ENCODE peak calls at places on chromosomes 1 and 21, in six cellular contexts. V is AG04450, C is mammary epithelial cell, O is tibial nerve, K is prostate gland, D is heart right ventricle. Z is an unnamed sample.

GRCh38 chr1:64745986-64746940 is 1.4 kb downstream of the RAVER2 start:
- DNase-seq in V (no peak), C (no peak), O (no peak), K (no peak), D (no peak), Z (no peak)

GRCh38 chr21:26127918-26128317 is 42.7 kb downstream of the APP start:
- DNase-seq in V (no peak), C (peak; percentile 34), O (no peak), K (peak; percentile 53), D (no peak), Z (no peak)

GRCh38 chr1:40806724-40807675 is 23.4 kb downstream of the KCNQ4 start:
- DNase-seq in V (no peak), C (no peak), O (no peak), K (no peak), D (peak; percentile 62), Z (no peak)

GRCh38 chr1:24964811-24965570 is 34.9 kb upstream of the RUNX3 start:
- DNase-seq in V (no peak), C (no peak), O (no peak), K (no peak), D (no peak), Z (peak; percentile 77)

GRCh38 chr1:88812366-88812765 is 79.0 kb downstream of the GTF2B start:
- DNase-seq in V (no peak), C (no peak), O (no peak), K (no peak), D (no peak), Z (no peak)

GRCh38 chr1:1200876-1201810 is 5.2 kb downstream of the TNFRSF18 start:
- DNase-seq in V (peak; percentile 15), C (peak; percentile 71), O (no peak), K (peak; percentile 30), D (peak; percentile 70), Z (peak; percentile 91)

GRCh38 chr1:236753554-236753953 is 41.5 kb upstream of the MTR start:
- DNase-seq in V (no peak), C (peak; percentile 1), O (no peak), K (no peak), D (no peak), Z (no peak)

GRCh38 chr21:42151148-42152074 is 67.5 kb upstream of the ABCG1 start:
- DNase-seq in V (no peak), C (no peak), O (no peak), K (no peak), D (no peak), Z (no peak)

GRCh38 chr1:234960722-234961467 is 167.7 kb downstream of the TOMM20 start:
- DNase-seq in V (no peak), C (no peak), O (no peak), K (peak; percentile 77), D (no peak), Z (no peak)

GRCh38 chr1:214927791-214928190 is 154.7 kb upstream of the KCNK2 start:
- DNase-seq in V (no peak), C (no peak), O (no peak), K (no peak), D (no peak), Z (no peak)

GRCh38 chr1:179036844-179037465 is 11.3 kb downstream of the FAM20B start:
- DNase-seq in V (no peak), C (peak; percentile 65), O (no peak), K (no peak), D (no peak), Z (no peak)

GRCh38 chr1:73359001-73359400 is 839.0 kb downstream of the LRRIQ3 start:
- DNase-seq in V (no peak), C (no peak), O (no peak), K (no peak), D (no peak), Z (no peak)

GRCh38 chr1:58827298-58827697 is 43.5 kb upstream of the JUN start:
- DNase-seq in V (no peak), C (no peak), O (no peak), K (no peak), D (no peak), Z (no peak)

GRCh38 chr1:220966874-220967631 is 87.8 kb downstream of the HLX start:
- DNase-seq in V (peak; percentile 11), C (no peak), O (no peak), K (no peak), D (no peak), Z (no peak)

GRCh38 chr1:203534526-203534925 is 40.6 kb downstream of the OPTC start:
- DNase-seq in V (peak; percentile 63), C (peak; percentile 98), O (no peak), K (peak; percentile 14), D (no peak), Z (no peak)

GRCh38 chr1:53766766-53767409 is 27.9 kb upstream of the GLIS1 start:
- DNase-seq in V (no peak), C (peak; percentile 69), O (no peak), K (no peak), D (no peak), Z (no peak)

GRCh38 chr1:35835398-35835797 is 27.6 kb downstream of the AGO4 start:
- DNase-seq in V (no peak), C (peak; percentile 50), O (no peak), K (no peak), D (no peak), Z (no peak)

GRCh38 chr1:5637171-5637570 is 355.1 kb downstream of the NPHP4 start:
- DNase-seq in V (no peak), C (no peak), O (no peak), K (peak; percentile 57), D (no peak), Z (no peak)

GRCh38 chr1:222930097-222930496 is 115.3 kb downstream of the DISP1 start:
- DNase-seq in V (no peak), C (no peak), O (no peak), K (no peak), D (no peak), Z (no peak)

GRCh38 chr1:90534669-90535379 is 182.3 kb downstream of the BARHL2 start:
- DNase-seq in V (no peak), C (no peak), O (no peak), K (no peak), D (no peak), Z (no peak)

GRCh38 chr1:5996641-5997270 is 4.5 kb upstream of the NPHP4 start:
- DNase-seq in V (no peak), C (no peak), O (no peak), K (no peak), D (no peak), Z (no peak)

GRCh38 chr1:230127105-230128054 is 60.3 kb downstream of the GALNT2 start:
- DNase-seq in V (no peak), C (no peak), O (no peak), K (no peak), D (no peak), Z (no peak)

GRCh38 chr21:42755031-42755665 is 101.7 kb downstream of the PDE9A start:
- DNase-seq in V (no peak), C (no peak), O (no peak), K (no peak), D (no peak), Z (no peak)

GRCh38 chr1:173870252-173871075 is 2.3 kb downstream of the ZBTB37 start:
- DNase-seq in V (no peak), C (no peak), O (no peak), K (no peak), D (no peak), Z (no peak)

GRCh38 chr1:152743371-152744145 is 14.3 kb upstream of the KPRP start:
- DNase-seq in V (no peak), C (peak; percentile 88), O (no peak), K (no peak), D (no peak), Z (no peak)
- H3K9me3 ChIP-seq in V (peaks cover 6% of the 10 kb centered on the region), C (no peaks in the 10 kb centered on the region), O (no peaks in the 10 kb centered on the region), K (no peaks in the 10 kb centered on the region), D (no peaks in the 10 kb centered on the region), Z (no peaks in the 10 kb centered on the region)

DNA sequence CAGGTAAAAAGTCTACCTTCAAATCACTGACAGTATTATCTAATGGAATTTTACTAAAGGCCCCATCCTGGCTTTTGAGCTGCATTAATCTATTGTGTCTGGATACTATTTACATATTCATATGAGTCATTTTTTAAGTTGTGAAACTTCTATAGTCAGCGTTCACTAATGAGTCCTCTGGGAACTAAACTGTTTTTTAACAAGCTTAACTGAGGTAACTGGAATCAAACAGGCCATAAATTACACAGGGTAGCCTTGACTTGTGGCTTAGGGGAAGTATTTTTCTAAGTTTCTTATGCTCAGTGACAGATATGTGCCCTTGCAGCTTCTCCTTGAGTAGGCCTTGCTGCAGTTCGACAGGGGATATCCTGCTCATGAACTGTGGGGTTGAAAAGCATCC is 68.8 kb downstream of the JMJD4 start:
- DNase-seq in V (no peak), C (no peak), O (no peak), K (no peak), D (no peak), Z (no peak)
- H3K9me3 ChIP-seq in V (peaks cover 42% of the 10 kb centered on the region), C (peaks cover 41% of the 10 kb centered on the region), O (peaks cover 8% of the 10 kb centered on the region), K (no peaks in the 10 kb centered on the region), D (peaks cover 14% of the 10 kb centered on the region), Z (peaks cover 28% of the 10 kb centered on the region)

DNA sequence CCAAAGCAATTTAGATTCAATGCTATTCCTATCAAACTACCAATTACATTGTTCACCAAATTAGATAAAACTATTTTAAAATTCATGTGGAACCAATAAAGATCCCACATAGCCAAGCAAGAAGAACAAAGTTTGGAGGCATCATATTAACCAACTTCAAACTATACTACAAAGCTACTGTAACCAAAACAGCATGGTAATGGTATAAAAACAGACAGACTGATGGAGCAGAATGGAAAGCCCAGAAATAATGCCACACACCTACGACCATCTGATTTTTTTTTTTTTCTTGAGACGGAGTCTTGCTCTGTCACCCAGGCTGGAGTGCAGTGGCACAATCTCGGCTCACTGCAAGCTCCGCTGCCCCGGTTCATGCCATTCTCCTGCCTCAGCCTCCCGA is 7.1 kb downstream of the ZNF124 start:
- DNase-seq in V (no peak), C (no peak), O (no peak), K (no peak), D (no peak), Z (no peak)
- H3K9me3 ChIP-seq in V (peaks cover 12% of the 10 kb centered on the region), C (peaks cover 40% of the 10 kb centered on the region), O (peaks cover 4% of the 10 kb centered on the region), K (no peaks in the 10 kb centered on the region), D (peaks cover 4% of the 10 kb centered on the region), Z (peaks cover 18% of the 10 kb centered on the region)

GRCh38 chr1:81023187-81023724 is 777.5 kb upstream of the ADGRL2 start:
- DNase-seq in V (no peak), C (no peak), O (no peak), K (no peak), D (no peak), Z (no peak)

GRCh38 chr1:81020506-81020905 is 780.2 kb upstream of the ADGRL2 start:
- DNase-seq in V (no peak), C (no peak), O (no peak), K (no peak), D (no peak), Z (no peak)

DNA sequence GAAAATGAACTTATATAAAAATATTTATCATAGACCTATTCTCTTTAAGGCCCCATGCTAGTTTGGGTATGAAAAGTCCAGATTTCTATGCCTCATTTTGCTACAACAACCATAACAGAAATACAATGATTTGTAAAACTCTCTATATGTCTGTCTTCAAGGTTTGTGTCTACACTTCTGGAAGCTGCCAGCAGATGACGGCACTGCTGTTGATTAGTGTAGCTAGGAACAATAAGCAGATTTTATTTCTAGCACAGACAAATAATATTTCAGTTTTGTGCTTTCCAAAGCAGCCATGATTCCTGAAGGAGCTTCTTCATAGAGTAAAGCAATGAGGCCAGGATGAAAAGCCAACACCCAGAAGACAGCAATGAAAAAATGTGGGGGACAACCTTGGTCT is 779.6 kb upstream of the ADGRL2 start:
- DNase-seq in V (no peak), C (no peak), O (no peak), K (no peak), D (no peak), Z (no peak)
- H3K9me3 ChIP-seq in V (no peaks in the 10 kb centered on the region), C (no peaks in the 10 kb centered on the region), O (no peaks in the 10 kb centered on the region), K (no peaks in the 10 kb centered on the region), D (no peaks in the 10 kb centered on the region), Z (no peaks in the 10 kb centered on the region)

GRCh38 chr1:86925742-86926141 is 11.3 kb downstream of the HS2ST1 start:
- DNase-seq in V (no peak), C (no peak), O (no peak), K (no peak), D (no peak), Z (no peak)
- H3K9me3 ChIP-seq in V (peaks cover 13% of the 10 kb centered on the region), C (peaks cover 5% of the 10 kb centered on the region), O (no peaks in the 10 kb centered on the region), K (no peaks in the 10 kb centered on the region), D (no peaks in the 10 kb centered on the region), Z (peaks cover 3% of the 10 kb centered on the region)